ENCODE peak calls at places on chromosomes 11 and 22, in nine cellular contexts. One of them, this sample, is unnamed.

GRCh38 chr11:113286001-113286400 is 28.4 kb upstream of the TTC12 start:
- DNase-seq in EH: no peak
- DNase-seq in mucosa of descending colon: no peak
- DNase-seq in EL: no peak
- DNase-seq in brain microvascular endothelial cell: no peak
- DNase-seq in stimulated activated CD8-positive, alpha-beta memory T cell treated with anti-CD3 and anti-CD28 coated beads, Interleukin-2, amount 100 ng/mL, for 48 hours: no peak
- DNase-seq in H54: no peak
- DNase-seq in astrocyte of the spinal cord: no peak
- DNase-seq in smooth muscle cell of the brain vasculature: no peak
- DNase-seq in this sample: no peak

GRCh38 chr22:41919357-41920224 is 4.7 kb upstream of the SHISA8 start:
- DNase-seq in EH: peak
- DNase-seq in mucosa of descending colon: peak
- DNase-seq in EL: peak
- DNase-seq in brain microvascular endothelial cell: peak
- DNase-seq in stimulated activated CD8-positive, alpha-beta memory T cell treated with anti-CD3 and anti-CD28 coated beads, Interleukin-2, amount 100 ng/mL, for 48 hours: no peak
- DNase-seq in H54: no peak
- DNase-seq in astrocyte of the spinal cord: peak
- DNase-seq in smooth muscle cell of the brain vasculature: no peak
- DNase-seq in this sample: peak

GRCh38 chr22:31611065-31611760 is 50.8 kb downstream of the PISD start:
- DNase-seq in EH: no peak
- DNase-seq in mucosa of descending colon: no peak
- DNase-seq in EL: no peak
- DNase-seq in brain microvascular endothelial cell: no peak
- DNase-seq in stimulated activated CD8-positive, alpha-beta memory T cell treated with anti-CD3 and anti-CD28 coated beads, Interleukin-2, amount 100 ng/mL, for 48 hours: no peak
- DNase-seq in H54: no peak
- DNase-seq in astrocyte of the spinal cord: no peak
- DNase-seq in smooth muscle cell of the brain vasculature: no peak
- DNase-seq in this sample: no peak

GRCh38 chr11:122747358-122747757 is 90.9 kb upstream of the CRTAM start:
- DNase-seq in EH: no peak
- DNase-seq in mucosa of descending colon: no peak
- DNase-seq in EL: no peak
- DNase-seq in brain microvascular endothelial cell: no peak
- DNase-seq in stimulated activated CD8-positive, alpha-beta memory T cell treated with anti-CD3 and anti-CD28 coated beads, Interleukin-2, amount 100 ng/mL, for 48 hours: no peak
- DNase-seq in H54: no peak
- DNase-seq in astrocyte of the spinal cord: peak
- DNase-seq in smooth muscle cell of the brain vasculature: peak
- DNase-seq in this sample: no peak

GRCh38 chr11:73429121-73429740 is 53.0 kb downstream of the RELT start:
- DNase-seq in EH: peak
- DNase-seq in mucosa of descending colon: no peak
- DNase-seq in EL: peak
- DNase-seq in brain microvascular endothelial cell: peak
- DNase-seq in stimulated activated CD8-positive, alpha-beta memory T cell treated with anti-CD3 and anti-CD28 coated beads, Interleukin-2, amount 100 ng/mL, for 48 hours: no peak
- DNase-seq in H54: no peak
- DNase-seq in astrocyte of the spinal cord: peak
- DNase-seq in smooth muscle cell of the brain vasculature: no peak
- DNase-seq in this sample: no peak

GRCh38 chr11:105838668-105839403 is 183.2 kb downstream of the MSANTD4 start:
- DNase-seq in EH: peak
- DNase-seq in mucosa of descending colon: no peak
- DNase-seq in EL: peak
- DNase-seq in brain microvascular endothelial cell: peak
- DNase-seq in stimulated activated CD8-positive, alpha-beta memory T cell treated with anti-CD3 and anti-CD28 coated beads, Interleukin-2, amount 100 ng/mL, for 48 hours: no peak
- DNase-seq in H54: peak
- DNase-seq in astrocyte of the spinal cord: peak
- DNase-seq in smooth muscle cell of the brain vasculature: no peak
- DNase-seq in this sample: peak

GRCh38 chr11:94602430-94603372 is 35.5 kb downstream of the PIWIL4 start:
- DNase-seq in EH: peak
- DNase-seq in mucosa of descending colon: peak
- DNase-seq in EL: peak
- DNase-seq in brain microvascular endothelial cell: peak
- DNase-seq in stimulated activated CD8-positive, alpha-beta memory T cell treated with anti-CD3 and anti-CD28 coated beads, Interleukin-2, amount 100 ng/mL, for 48 hours: peak
- DNase-seq in H54: no peak
- DNase-seq in astrocyte of the spinal cord: peak
- DNase-seq in smooth muscle cell of the brain vasculature: no peak
- DNase-seq in this sample: peak

GRCh38 chr22:34236527-34236926 is 316.3 kb upstream of the LARGE1 start:
- DNase-seq in EH: no peak
- DNase-seq in mucosa of descending colon: no peak
- DNase-seq in EL: no peak
- DNase-seq in brain microvascular endothelial cell: no peak
- DNase-seq in stimulated activated CD8-positive, alpha-beta memory T cell treated with anti-CD3 and anti-CD28 coated beads, Interleukin-2, amount 100 ng/mL, for 48 hours: no peak
- DNase-seq in H54: no peak
- DNase-seq in astrocyte of the spinal cord: no peak
- DNase-seq in smooth muscle cell of the brain vasculature: no peak
- DNase-seq in this sample: peak

GRCh38 chr11:35511666-35512065 is 13.8 kb downstream of the PAMR1 start:
- DNase-seq in EH: peak
- DNase-seq in mucosa of descending colon: no peak
- DNase-seq in EL: peak
- DNase-seq in brain microvascular endothelial cell: peak
- DNase-seq in stimulated activated CD8-positive, alpha-beta memory T cell treated with anti-CD3 and anti-CD28 coated beads, Interleukin-2, amount 100 ng/mL, for 48 hours: no peak
- DNase-seq in H54: peak
- DNase-seq in astrocyte of the spinal cord: peak
- DNase-seq in smooth muscle cell of the brain vasculature: no peak
- DNase-seq in this sample: peak

GRCh38 chr11:68780829-68781228 is 29.5 kb upstream of the TESMIN start:
- DNase-seq in EH: peak
- DNase-seq in mucosa of descending colon: no peak
- DNase-seq in EL: peak
- DNase-seq in brain microvascular endothelial cell: no peak
- DNase-seq in stimulated activated CD8-positive, alpha-beta memory T cell treated with anti-CD3 and anti-CD28 coated beads, Interleukin-2, amount 100 ng/mL, for 48 hours: no peak
- DNase-seq in H54: no peak
- DNase-seq in astrocyte of the spinal cord: no peak
- DNase-seq in smooth muscle cell of the brain vasculature: no peak
- DNase-seq in this sample: no peak

GRCh38 chr22:29080061-29080975 is 7.5 kb downstream of the KREMEN1 start:
- DNase-seq in EH: peak
- DNase-seq in mucosa of descending colon: no peak
- DNase-seq in EL: peak
- DNase-seq in brain microvascular endothelial cell: no peak
- DNase-seq in stimulated activated CD8-positive, alpha-beta memory T cell treated with anti-CD3 and anti-CD28 coated beads, Interleukin-2, amount 100 ng/mL, for 48 hours: no peak
- DNase-seq in H54: no peak
- DNase-seq in astrocyte of the spinal cord: no peak
- DNase-seq in smooth muscle cell of the brain vasculature: no peak
- DNase-seq in this sample: no peak

GRCh38 chr11:8744423-8744822 is 61.8 kb downstream of the RPL27A start:
- DNase-seq in EH: no peak
- DNase-seq in mucosa of descending colon: no peak
- DNase-seq in EL: no peak
- DNase-seq in brain microvascular endothelial cell: no peak
- DNase-seq in stimulated activated CD8-positive, alpha-beta memory T cell treated with anti-CD3 and anti-CD28 coated beads, Interleukin-2, amount 100 ng/mL, for 48 hours: no peak
- DNase-seq in H54: no peak
- DNase-seq in astrocyte of the spinal cord: peak
- DNase-seq in smooth muscle cell of the brain vasculature: no peak
- DNase-seq in this sample: peak

GRCh38 chr11:76415073-76415472 is 29.7 kb upstream of the EMSY start:
- DNase-seq in EH: no peak
- DNase-seq in mucosa of descending colon: no peak
- DNase-seq in EL: no peak
- DNase-seq in brain microvascular endothelial cell: no peak
- DNase-seq in stimulated activated CD8-positive, alpha-beta memory T cell treated with anti-CD3 and anti-CD28 coated beads, Interleukin-2, amount 100 ng/mL, for 48 hours: no peak
- DNase-seq in H54: no peak
- DNase-seq in astrocyte of the spinal cord: no peak
- DNase-seq in smooth muscle cell of the brain vasculature: no peak
- DNase-seq in this sample: no peak

GRCh38 chr11:128890543-128891409 is at the start of gene KCNJ5:
- DNase-seq in EH: peak
- DNase-seq in mucosa of descending colon: no peak
- DNase-seq in EL: peak
- DNase-seq in brain microvascular endothelial cell: no peak
- DNase-seq in stimulated activated CD8-positive, alpha-beta memory T cell treated with anti-CD3 and anti-CD28 coated beads, Interleukin-2, amount 100 ng/mL, for 48 hours: no peak
- DNase-seq in H54: no peak
- DNase-seq in astrocyte of the spinal cord: no peak
- DNase-seq in smooth muscle cell of the brain vasculature: no peak
- DNase-seq in this sample: no peak

GRCh38 chr11:46446343-46446751 is 54.8 kb upstream of the CHRM4 start:
- DNase-seq in EH: peak
- DNase-seq in mucosa of descending colon: no peak
- DNase-seq in EL: peak
- DNase-seq in brain microvascular endothelial cell: no peak
- DNase-seq in stimulated activated CD8-positive, alpha-beta memory T cell treated with anti-CD3 and anti-CD28 coated beads, Interleukin-2, amount 100 ng/mL, for 48 hours: no peak
- DNase-seq in H54: no peak
- DNase-seq in astrocyte of the spinal cord: peak
- DNase-seq in smooth muscle cell of the brain vasculature: peak
- DNase-seq in this sample: no peak

GRCh38 chr22:48320671-48321515 is 1506.8 kb downstream of the BRD1 start:
- DNase-seq in EH: no peak
- DNase-seq in mucosa of descending colon: no peak
- DNase-seq in EL: no peak
- DNase-seq in brain microvascular endothelial cell: no peak
- DNase-seq in stimulated activated CD8-positive, alpha-beta memory T cell treated with anti-CD3 and anti-CD28 coated beads, Interleukin-2, amount 100 ng/mL, for 48 hours: no peak
- DNase-seq in H54: no peak
- DNase-seq in astrocyte of the spinal cord: no peak
- DNase-seq in smooth muscle cell of the brain vasculature: no peak
- DNase-seq in this sample: no peak

GRCh38 chr22:48856308-48856615 is 971.4 kb downstream of the BRD1 start:
- DNase-seq in EH: no peak
- DNase-seq in mucosa of descending colon: peak
- DNase-seq in EL: no peak
- DNase-seq in brain microvascular endothelial cell: no peak
- DNase-seq in stimulated activated CD8-positive, alpha-beta memory T cell treated with anti-CD3 and anti-CD28 coated beads, Interleukin-2, amount 100 ng/mL, for 48 hours: no peak
- DNase-seq in H54: no peak
- DNase-seq in astrocyte of the spinal cord: no peak
- DNase-seq in smooth muscle cell of the brain vasculature: no peak
- DNase-seq in this sample: no peak

GRCh38 chr22:47437636-47438035 is 675.2 kb downstream of the TBC1D22A start:
- DNase-seq in EH: no peak
- DNase-seq in mucosa of descending colon: no peak
- DNase-seq in EL: no peak
- DNase-seq in brain microvascular endothelial cell: no peak
- DNase-seq in stimulated activated CD8-positive, alpha-beta memory T cell treated with anti-CD3 and anti-CD28 coated beads, Interleukin-2, amount 100 ng/mL, for 48 hours: no peak
- DNase-seq in H54: no peak
- DNase-seq in astrocyte of the spinal cord: no peak
- DNase-seq in smooth muscle cell of the brain vasculature: no peak
- DNase-seq in this sample: no peak

GRCh38 chr11:113587318-113587739 is 112.1 kb upstream of the DRD2 start:
- DNase-seq in EH: peak
- DNase-seq in mucosa of descending colon: no peak
- DNase-seq in EL: peak
- DNase-seq in brain microvascular endothelial cell: peak
- DNase-seq in stimulated activated CD8-positive, alpha-beta memory T cell treated with anti-CD3 and anti-CD28 coated beads, Interleukin-2, amount 100 ng/mL, for 48 hours: peak
- DNase-seq in H54: peak
- DNase-seq in astrocyte of the spinal cord: peak
- DNase-seq in smooth muscle cell of the brain vasculature: no peak
- DNase-seq in this sample: peak

GRCh38 chr11:44726278-44727113 is at the start of gene TSPAN18:
- DNase-seq in EH: no peak
- DNase-seq in mucosa of descending colon: peak
- DNase-seq in EL: no peak
- DNase-seq in brain microvascular endothelial cell: no peak
- DNase-seq in stimulated activated CD8-positive, alpha-beta memory T cell treated with anti-CD3 and anti-CD28 coated beads, Interleukin-2, amount 100 ng/mL, for 48 hours: no peak
- DNase-seq in H54: no peak
- DNase-seq in astrocyte of the spinal cord: no peak
- DNase-seq in smooth muscle cell of the brain vasculature: no peak
- DNase-seq in this sample: peak

GRCh38 chr11:36012979-36013378 is 69.1 kb downstream of the LDLRAD3 start:
- DNase-seq in EH: no peak
- DNase-seq in mucosa of descending colon: no peak
- DNase-seq in EL: no peak
- DNase-seq in brain microvascular endothelial cell: no peak
- DNase-seq in stimulated activated CD8-positive, alpha-beta memory T cell treated with anti-CD3 and anti-CD28 coated beads, Interleukin-2, amount 100 ng/mL, for 48 hours: no peak
- DNase-seq in H54: no peak
- DNase-seq in astrocyte of the spinal cord: no peak
- DNase-seq in smooth muscle cell of the brain vasculature: no peak
- DNase-seq in this sample: no peak